ENCODE peak calls at places on chromosome 17, in four cellular contexts. O is upper lobe of left lung, T is body of pancreas, B is H54. H is an unnamed sample.

GRCh38 chr17:562174-562573 is 152.5 kb downstream of the VPS53 start:
- DNase-seq in O (no peak), T (no peak), B (no peak), H (no peak)

GRCh38 chr17:33968350-33969044 is 286.6 kb upstream of the CCL2 start:
- DNase-seq in O (no peak), T (no peak), B (peak), H (peak)

GRCh38 chr17:9225305-9226101 is 204.2 kb downstream of the NTN1 start:
- DNase-seq in O (no peak), T (no peak), B (no peak), H (no peak)

GRCh38 chr17:76556759-76557367 is 17.0 kb downstream of the PRCD start:
- DNase-seq in O (peak), T (peak), B (no peak), H (peak)

GRCh38 chr17:55286681-55287589 is 22.2 kb downstream of the HLF start:
- DNase-seq in O (no peak), T (peak), B (no peak), H (no peak)

GRCh38 chr17:81655378-81656117 is 794 bp downstream of the PDE6G start:
- DNase-seq in O (no peak), T (no peak), B (no peak), H (no peak)

GRCh38 chr17:50686494-50687199 is 21.1 kb downstream of the ANKRD40 start:
- DNase-seq in O (no peak), T (peak), B (peak), H (no peak)

GRCh38 chr17:226773-227580 is 45.5 kb upstream of the DOC2B start:
- DNase-seq in O (no peak), T (no peak), B (no peak), H (no peak)

GRCh38 chr17:19651461-19652238 is 3.1 kb downstream of the ALDH3A2 start:
- DNase-seq in O (no peak), T (no peak), B (no peak), H (no peak)

GRCh38 chr17:37361543-37361942 is 14.2 kb upstream of the C17orf78 start:
- DNase-seq in O (no peak), T (no peak), B (no peak), H (no peak)

GRCh38 chr17:37358830-37359681 is 16.7 kb upstream of the C17orf78 start:
- DNase-seq in O (peak), T (peak), B (peak), H (peak)

GRCh38 chr17:37359682-37360188 is 16.1 kb upstream of the C17orf78 start:
- DNase-seq in O (no peak), T (no peak), B (no peak), H (no peak)

GRCh38 chr17:37360632-37361031 is 15.2 kb upstream of the C17orf78 start:
- DNase-seq in O (no peak), T (no peak), B (no peak), H (no peak)

GRCh38 chr17:37358098-37358829 is 17.5 kb upstream of the C17orf78 start:
- DNase-seq in O (no peak), T (peak), B (peak), H (peak)
- TF ChIP-seq POLR2A in O (peak), T (no peak), B (peak), H (no peak)

GRCh38 chr17:32444301-32445074 is at the start of gene PSMD11:
- DNase-seq in O (peak), T (peak), B (peak), H (peak)
- TF ChIP-seq POLR2A in O (peak), T (no peak), B (peak), H (peak)

GRCh38 chr17:77736721-77737120 is 221.8 kb upstream of the TNRC6C start:
- DNase-seq in O (no peak), T (no peak), B (no peak), H (no peak)

GRCh38 chr17:77736207-77736600 is 222.3 kb upstream of the TNRC6C start:
- DNase-seq in O (peak), T (no peak), B (no peak), H (no peak)

GRCh38 chr17:77735341-77736206 is 222.9 kb upstream of the TNRC6C start:
- DNase-seq in O (peak), T (no peak), B (no peak), H (peak)

GRCh38 chr17:77738666-77739531 is 219.6 kb upstream of the TNRC6C start:
- DNase-seq in O (no peak), T (no peak), B (no peak), H (no peak)

GRCh38 chr17:77737442-77738265 is 220.8 kb upstream of the TNRC6C start:
- DNase-seq in O (peak), T (no peak), B (no peak), H (no peak)
- TF ChIP-seq POLR2A in O (no peak), T (no peak), B (no peak), H (no peak)

DNA sequence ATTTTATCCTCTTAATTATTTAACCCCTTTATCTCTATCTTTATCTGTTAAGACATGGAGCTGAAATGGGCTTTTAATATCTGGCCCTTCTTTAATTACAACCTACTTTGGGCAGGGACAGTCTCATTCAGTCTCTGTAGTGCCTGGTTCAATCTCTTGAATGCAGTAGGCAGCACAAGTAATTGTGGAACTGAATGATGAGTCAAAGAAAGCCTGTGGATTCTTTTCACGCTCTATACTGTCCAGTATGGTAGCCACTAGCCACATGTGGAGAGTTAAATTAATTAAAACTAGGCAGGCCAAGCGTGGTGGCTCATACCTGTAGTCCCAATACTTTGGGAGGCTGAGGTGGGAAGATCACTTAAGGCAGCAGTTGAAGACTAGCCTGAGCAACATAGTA is 9.3 kb downstream of the BPTF start:
- DNase-seq in O (no peak), T (no peak), B (no peak), H (no peak)
- TF ChIP-seq POLR2A in O (no peak), T (no peak), B (no peak), H (no peak)

DNA sequence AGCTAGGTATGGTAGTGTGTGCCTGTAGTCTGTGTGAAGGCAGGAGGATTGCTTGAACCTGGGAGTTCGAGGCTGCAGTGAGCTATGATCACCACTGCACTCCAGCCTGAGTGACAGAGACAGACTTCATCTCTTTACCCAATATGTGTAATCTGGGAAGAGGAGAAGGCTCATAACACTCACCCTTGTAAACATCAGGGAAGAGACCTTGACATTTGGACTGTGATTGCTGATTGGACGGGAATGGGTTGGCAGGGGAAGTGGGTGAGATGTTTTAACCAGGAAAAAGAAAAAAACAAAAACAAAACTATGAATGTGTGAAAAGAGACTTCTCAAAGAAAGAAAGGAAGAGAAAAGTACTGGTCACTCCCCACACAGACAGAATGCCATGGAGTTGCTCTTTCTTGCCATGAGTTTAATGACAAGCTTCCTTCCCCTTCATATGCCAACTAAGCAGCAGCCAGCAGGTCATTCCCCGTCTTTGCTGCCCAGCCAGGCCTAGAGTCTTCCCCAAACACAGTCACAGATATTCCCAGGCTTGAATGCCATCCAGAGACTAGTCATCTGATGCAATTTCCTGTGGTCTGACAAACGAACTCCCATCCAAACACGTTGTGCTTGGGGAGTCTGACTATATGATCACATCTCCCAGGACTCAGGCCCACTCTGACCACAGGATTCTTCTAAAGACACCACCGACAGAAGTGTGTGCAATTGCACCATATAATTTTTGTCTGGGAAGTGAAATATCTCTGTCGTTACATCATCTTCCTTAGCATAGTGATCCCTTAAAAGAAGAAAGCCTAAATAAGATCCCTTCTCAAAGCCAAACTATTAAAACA is 3.6 kb upstream of the XAF1 start:
- DNase-seq in O (no peak), T (peak), B (peak), H (no peak)
- TF ChIP-seq POLR2A in O (no peak), T (no peak), B (no peak), H (no peak)

GRCh38 chr17:39753514-39754160 is 15.9 kb downstream of the GRB7 start:
- DNase-seq in O (peak), T (peak), B (no peak), H (peak)
- TF ChIP-seq POLR2A in O (no peak), T (peak), B (peak), H (no peak)

DNA sequence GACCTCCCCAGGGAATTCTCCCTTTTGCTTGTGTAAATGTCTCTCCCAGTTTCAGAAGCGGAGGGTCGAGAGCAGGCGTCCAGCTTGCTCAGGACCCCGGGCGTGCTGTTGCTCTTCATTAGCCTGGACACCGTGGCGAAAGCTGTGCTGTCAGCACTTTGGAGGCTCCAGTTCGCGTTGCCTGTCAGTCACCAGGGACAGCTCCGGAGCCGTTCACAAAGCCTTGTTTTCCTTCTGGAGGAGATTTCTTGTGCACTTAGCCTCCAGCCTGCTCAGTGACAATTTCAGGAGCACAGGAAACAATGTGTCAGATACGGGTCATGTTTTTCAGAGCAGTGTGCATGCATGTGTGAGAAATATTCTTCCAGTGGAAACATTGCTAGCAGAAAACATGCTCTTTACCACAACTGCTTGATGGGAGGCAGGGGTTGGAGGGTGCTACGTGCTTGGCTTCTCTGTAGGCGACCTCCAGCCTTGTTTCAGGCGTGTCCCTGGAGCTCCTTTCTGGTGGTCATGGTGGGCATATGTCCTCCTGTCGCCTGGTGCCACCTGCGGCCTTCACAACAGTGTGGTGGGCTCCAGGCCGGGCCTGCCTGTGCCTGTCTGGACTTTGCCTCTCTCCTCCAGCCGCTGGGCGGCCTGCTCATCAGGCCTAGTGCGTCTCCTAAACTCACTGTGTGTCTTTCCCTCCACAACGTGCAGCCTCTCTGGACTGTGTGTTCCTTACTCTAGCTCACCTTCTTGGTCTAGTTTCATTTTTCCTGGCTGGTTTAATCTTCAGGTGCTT is 29.0 kb downstream of the ZNF750 start:
- DNase-seq in O (peak), T (no peak), B (no peak), H (no peak)
- TF ChIP-seq POLR2A in O (no peak), T (no peak), B (no peak), H (no peak)